ENCODE peak calls at places on chromosomes 1 and 21, in four cellular contexts. B is H1, X is K562, D is GM12878. A is an unnamed sample.
A peak's percentile ranks its signal among the peaks of the same experiment; 100 is the strongest.

GRCh38 chr1:228989992-228990827 is 254.9 kb downstream of the RHOU start:
- DNase-seq in X (no peak), D (no peak), B (no peak), A (no peak)

GRCh38 chr1:153386500-153386901 is 4.4 kb downstream of the S100A8 start:
- DNase-seq in D (no peak), X (no peak), B (no peak), A (no peak)

GRCh38 chr1:172485626-172486025 is 41.8 kb upstream of the PIGC start:
- DNase-seq in D (no peak), X (no peak), B (no peak), A (no peak)

GRCh38 chr1:24150228-24151174 is 7.6 kb upstream of the IL22RA1 start:
- DNase-seq in D (peak; percentile 24), X (peak; percentile 94), B (peak; percentile 91), A (peak; percentile 85)

GRCh38 chr1:156371553-156372264 is 2.7 kb downstream of the RHBG start:
- DNase-seq in X (no peak), D (no peak), B (no peak), A (no peak)

GRCh38 chr1:43703836-43704235 is 3.5 kb upstream of the ST3GAL3 start:
- DNase-seq in B (no peak), X (no peak), D (no peak), A (no peak)

GRCh38 chr1:33473900-33474299 is 1.5 kb downstream of the ZSCAN20 start:
- DNase-seq in X (no peak), D (no peak), B (no peak), A (no peak)

GRCh38 chr1:2112280-2112701 is 62.1 kb downstream of the PRKCZ start:
- DNase-seq in X (no peak), B (no peak), D (peak; percentile 28), A (no peak)

GRCh38 chr1:168689726-168690602 is 39.0 kb downstream of the DPT start:
- DNase-seq in X (no peak), D (no peak), B (no peak), A (no peak)

GRCh38 chr1:77313491-77313890 is 31.7 kb downstream of the AK5 start:
- DNase-seq in X (peak; percentile 8), D (no peak), B (peak; percentile 58), A (peak; percentile 33)

GRCh38 chr1:16248603-16249534 is 11.9 kb upstream of the CPLANE2 start:
- DNase-seq in B (no peak), D (peak; percentile 23), X (peak; percentile 72), A (peak; percentile 13)

GRCh38 chr1:21927531-21928237 is 9.4 kb downstream of the HSPG2 start:
- DNase-seq in D (no peak), B (no peak), X (peak; percentile 25), A (no peak)

GRCh38 chr1:44637590-44638411 is 36.5 kb downstream of the TMEM53 start:
- DNase-seq in B (no peak), D (no peak), X (peak; percentile 97), A (no peak)

GRCh38 chr1:71785470-71785869 is 496.9 kb downstream of the NEGR1 start:
- DNase-seq in X (no peak), D (no peak), B (no peak), A (no peak)

GRCh38 chr1:1337793-1338147 is 6.7 kb downstream of the TAS1R3 start:
- DNase-seq in B (no peak), X (peak; percentile 93), D (no peak), A (peak; percentile 32)

GRCh38 chr21:38495242-38495641 is 3.0 kb downstream of the ERG start:
- DNase-seq in B (no peak), D (no peak), X (no peak), A (no peak)

GRCh38 chr1:46820560-46821060 is 21.8 kb downstream of the CYP4B1 start:
- DNase-seq in X (no peak), B (no peak), D (no peak), A (no peak)

GRCh38 chr1:35185200-35185599 is 7.7 kb downstream of the SFPQ start:
- DNase-seq in X (no peak), D (no peak), B (no peak), A (no peak)

GRCh38 chr1:227935826-227936225 is 11.9 kb downstream of the WNT9A start:
- DNase-seq in X (no peak), D (no peak), B (no peak), A (no peak)

GRCh38 chr1:60569189-60569588 is 495.6 kb upstream of the C1orf87 start:
- DNase-seq in D (no peak), X (no peak), B (no peak), A (no peak)

GRCh38 chr1:218865591-218865990 is 308.1 kb upstream of the LYPLAL1 start:
- DNase-seq in X (no peak), D (no peak), B (no peak), A (no peak)

GRCh38 chr1:66244429-66244828 is 289.5 kb upstream of the SGIP1 start:
- DNase-seq in D (no peak), B (no peak), X (no peak), A (no peak)

GRCh38 chr1:152328801-152329391 is 3.9 kb upstream of the FLG start:
- DNase-seq in B (no peak), X (no peak), D (no peak), A (no peak)

GRCh38 chr1:28428990-28429520 is 59.5 kb downstream of the PHACTR4 start:
- DNase-seq in X (no peak), B (no peak), D (no peak), A (no peak)

GRCh38 chr1:209614906-209615305 is 31.4 kb downstream of the CAMK1G start:
- DNase-seq in D (no peak), B (no peak), X (no peak), A (no peak)

GRCh38 chr1:20481158-20481617 is 4.8 kb downstream of the CAMK2N1 start:
- DNase-seq in X (no peak), D (no peak), B (no peak), A (no peak)

GRCh38 chr1:94154989-94155388 is 34.0 kb upstream of the ABCA4 start:
- DNase-seq in D (no peak), X (no peak), B (no peak), A (no peak)

GRCh38 chr1:201608635-201609395 is 69.9 kb downstream of the NAV1 start:
- DNase-seq in D (no peak), B (no peak), X (no peak), A (no peak)

GRCh38 chr1:48693674-48694347 is 82.9 kb downstream of the BEND5 start:
- DNase-seq in B (no peak), D (no peak), X (no peak), A (no peak)

GRCh38 chr1:165605246-165605645 is 25.8 kb upstream of the MGST3 start:
- DNase-seq in B (no peak), D (no peak), X (no peak), A (no peak)

GRCh38 chr1:165600793-165601192 is 30.2 kb upstream of the MGST3 start:
- DNase-seq in D (no peak), X (no peak), B (no peak), A (no peak)

GRCh38 chr1:165597883-165598675 is 33.0 kb upstream of the MGST3 start:
- DNase-seq in D (peak; percentile 90), B (peak; percentile 80), X (peak; percentile 98), A (peak; percentile 91)

GRCh38 chr1:165598676-165599059 is 32.4 kb upstream of the MGST3 start:
- DNase-seq in X (no peak), B (no peak), D (no peak), A (no peak)

DNA sequence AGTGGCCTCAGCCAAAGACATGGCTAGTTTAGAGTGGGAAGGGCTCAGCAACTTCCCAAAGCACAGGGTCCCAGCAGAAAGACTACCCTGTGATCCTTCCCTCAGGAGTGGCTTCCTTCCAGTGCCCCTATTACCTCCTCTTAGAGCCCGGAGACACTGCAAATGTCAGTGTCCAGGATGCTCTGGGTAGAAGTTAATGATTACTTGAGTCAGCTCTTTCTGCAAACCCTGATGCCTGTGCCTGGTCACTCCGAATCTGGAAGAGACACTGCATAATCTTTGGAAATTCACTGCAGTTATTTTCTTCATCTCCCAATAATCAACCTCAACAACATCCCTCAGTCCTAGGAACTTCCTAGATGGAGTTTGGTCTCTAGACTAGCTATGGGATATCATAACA is 27.2 kb upstream of the MGST3 start:
- DNase-seq in B (no peak), X (no peak), D (no peak), A (no peak)
- TF ChIP-seq EZH2 in B (no peak), X (no peak), D (no peak), A (no peak)

GRCh38 chr1:50335914-50336313 is 87.3 kb downstream of the DMRTA2 start:
- DNase-seq in D (no peak), B (no peak), X (no peak), A (no peak)

GRCh38 chr1:50329332-50329932 is 93.8 kb downstream of the DMRTA2 start:
- DNase-seq in X (no peak), D (no peak), B (no peak), A (no peak)

GRCh38 chr1:50335036-50335435 is 88.2 kb downstream of the DMRTA2 start:
- DNase-seq in D (no peak), X (no peak), B (no peak), A (no peak)

GRCh38 chr1:50333595-50333974 is 89.7 kb downstream of the DMRTA2 start:
- DNase-seq in X (peak; percentile 92), B (peak; percentile 25), D (no peak), A (no peak)

GRCh38 chr1:50332941-50333594 is 90.2 kb downstream of the DMRTA2 start:
- DNase-seq in D (no peak), B (peak; percentile 44), X (peak; percentile 88), A (no peak)
- TF ChIP-seq ZNF274 in D (no peak), B (no peak), X (no peak), A (no peak)

DNA sequence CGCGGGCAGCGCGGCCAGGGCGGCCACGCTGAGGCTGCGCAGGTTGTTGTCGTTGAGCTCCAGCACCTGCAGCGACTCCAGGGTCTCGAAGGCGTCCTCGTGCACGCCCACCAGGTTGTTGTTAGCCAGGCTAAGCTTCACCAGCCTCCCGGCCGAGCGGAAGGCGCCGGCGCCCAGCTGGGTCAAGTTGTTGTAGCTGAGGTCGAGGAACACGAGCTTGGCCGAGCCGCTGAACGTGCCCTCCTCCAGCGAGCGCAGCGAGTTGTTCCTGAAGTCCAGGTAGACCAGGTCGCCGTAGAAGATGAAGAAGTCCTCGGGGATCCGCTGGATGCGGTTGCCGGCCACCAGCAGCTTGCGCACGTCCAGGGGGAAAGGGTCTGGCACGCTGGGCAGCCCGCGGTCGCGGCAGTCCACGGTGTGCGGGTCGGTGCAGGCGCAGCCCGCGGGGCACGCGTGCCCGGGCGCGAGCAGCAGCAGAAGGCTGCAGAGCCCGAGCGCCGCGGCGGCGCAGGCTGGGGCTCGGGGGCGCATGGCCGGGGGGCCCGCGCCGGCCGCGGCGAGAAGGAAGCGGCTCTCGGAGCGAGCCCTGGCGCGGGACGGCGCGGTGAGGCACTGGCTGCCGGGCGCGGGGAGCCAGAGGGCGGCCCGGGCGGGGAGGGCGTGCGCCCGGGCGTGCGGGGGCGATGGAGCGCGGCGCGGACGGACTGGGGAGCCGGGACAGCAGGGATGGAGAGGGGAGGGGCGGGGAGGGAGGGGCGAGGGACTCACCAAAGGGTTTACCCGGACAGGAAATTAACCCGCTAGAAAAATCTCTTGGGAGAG is 529 bp downstream of the LRRC38 start:
- DNase-seq in B (no peak), D (no peak), X (no peak), A (no peak)
- TF ChIP-seq EZH2 in B (peak; percentile 86), D (no peak), X (no peak), A (no peak)

DNA sequence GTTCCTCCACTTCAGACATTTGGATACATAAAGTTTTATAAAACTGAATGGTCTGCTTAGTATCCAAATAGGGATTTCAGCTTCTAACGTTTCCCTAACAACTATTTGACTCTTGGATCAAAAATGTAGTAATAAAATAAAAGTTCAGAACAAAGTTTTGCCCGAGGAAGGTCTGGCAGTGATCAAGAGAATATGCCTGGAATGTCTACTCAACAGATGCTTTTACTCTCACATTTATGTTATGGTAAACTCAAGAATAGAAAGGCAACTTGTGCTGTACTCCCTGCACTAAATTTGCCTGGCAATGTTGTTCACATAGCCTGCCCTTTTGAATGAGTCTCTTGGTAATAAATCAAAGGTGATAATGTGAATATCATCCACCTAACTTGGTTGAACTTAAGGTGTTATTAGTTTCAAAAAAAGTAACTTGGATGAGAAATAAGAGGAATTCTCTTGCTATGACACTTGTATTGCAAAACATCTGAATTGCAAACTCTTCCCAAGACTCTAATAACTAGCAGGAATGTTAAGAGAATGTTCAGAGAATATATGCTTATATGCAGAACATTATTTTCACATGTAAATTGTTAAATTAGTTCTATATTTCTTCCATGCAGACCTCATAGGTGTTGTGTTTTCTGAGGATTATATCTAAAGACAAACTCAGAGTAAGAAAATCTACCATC is 215.8 kb downstream of the COL24A1 start:
- DNase-seq in X (no peak), D (no peak), B (no peak), A (no peak)
- TF ChIP-seq ZNF274 in X (no peak), D (no peak), B (no peak), A (no peak)